ENCODE peak calls at places on chromosomes 11 and 22, in nine cellular contexts. N, M, G, X, K, J, Q, O and T are unnamed samples.

GRCh38 chr11:120513436-120514315 is 2.1 kb downstream of the GRIK4 start:
- DNase-seq in N (no peak), M (peak; percentile 61), G (no peak), X (no peak), K (no peak), J (no peak), Q (no peak), O (no peak), T (no peak)

GRCh38 chr11:45045692-45046471 is 95.2 kb upstream of the TP53I11 start:
- DNase-seq in N (peak; percentile 83), M (peak; percentile 86), G (no peak), X (peak; percentile 45), K (peak; percentile 65), J (peak; percentile 69), Q (no peak), O (no peak), T (peak; percentile 39)

GRCh38 chr11:44978961-44979331 is 28.3 kb upstream of the TP53I11 start:
- DNase-seq in N (peak; percentile 97), M (peak; percentile 59), G (no peak), X (no peak), K (no peak), J (peak; percentile 63), Q (no peak), O (no peak), T (no peak)

GRCh38 chr11:18394928-18395734 is 768 bp downstream of the LDHA start:
- DNase-seq in N (no peak), M (peak; percentile 78), G (no peak), X (no peak), K (peak; percentile 32), J (peak; percentile 17), Q (no peak), O (no peak), T (peak; percentile 7)

GRCh38 chr11:12554122-12554521 is 120.1 kb upstream of the TEAD1 start:
- DNase-seq in N (no peak), M (no peak), G (no peak), X (no peak), K (no peak), J (no peak), Q (no peak), O (no peak), T (no peak)

GRCh38 chr11:118924591-118925585 is 838 bp downstream of the BCL9L start:
- DNase-seq in N (peak; percentile 54), M (peak; percentile 92), G (peak; percentile 50), X (peak; percentile 56), K (peak; percentile 72), J (no peak), Q (no peak), O (peak; percentile 63), T (no peak)

GRCh38 chr11:33089776-33090175 is 50.4 kb downstream of the TCP11L1 start:
- DNase-seq in N (peak; percentile 56), M (no peak), G (no peak), X (no peak), K (no peak), J (no peak), Q (no peak), O (no peak), T (peak; percentile 7)

GRCh38 chr11:33531743-33532181 is 168.9 kb downstream of the C11orf91 start:
- DNase-seq in N (no peak), M (no peak), G (no peak), X (no peak), K (no peak), J (no peak), Q (no peak), O (no peak), T (peak; percentile 70)

GRCh38 chr11:64234840-64235379 is 526 bp downstream of the VEGFB start:
- DNase-seq in N (peak; percentile 59), M (peak; percentile 93), G (peak; percentile 56), X (peak; percentile 69), K (peak; percentile 64), J (no peak), Q (no peak), O (peak; percentile 68), T (no peak)

GRCh38 chr11:100980156-100980555 is 149.5 kb downstream of the PGR start:
- DNase-seq in N (peak; percentile 56), M (no peak), G (no peak), X (no peak), K (peak; percentile 34), J (peak; percentile 1), Q (no peak), O (no peak), T (no peak)

GRCh38 chr11:63767415-63768231 is 952 bp downstream of the ZFTA start:
- DNase-seq in N (peak; percentile 77), M (no peak), G (peak; percentile 34), X (peak; percentile 41), K (peak; percentile 88), J (peak; percentile 66), Q (peak; percentile 50), O (peak; percentile 44), T (peak; percentile 53)

GRCh38 chr11:70158201-70158600 is 44.9 kb upstream of the FADD start:
- DNase-seq in N (peak; percentile 30), M (no peak), G (no peak), X (no peak), K (no peak), J (peak; percentile 35), Q (no peak), O (no peak), T (peak; percentile 6)

GRCh38 chr11:76348348-76348747 is 32.6 kb downstream of the THAP12 start:
- DNase-seq in N (no peak), M (no peak), G (no peak), X (no peak), K (no peak), J (no peak), Q (no peak), O (no peak), T (no peak)

GRCh38 chr11:122862091-122862490 is 20.5 kb upstream of the JHY start:
- DNase-seq in N (no peak), M (no peak), G (no peak), X (no peak), K (no peak), J (no peak), Q (no peak), O (no peak), T (no peak)

GRCh38 chr11:20162824-20163777 is 2.8 kb upstream of the DBX1 start:
- DNase-seq in N (no peak), M (no peak), G (no peak), X (no peak), K (no peak), J (no peak), Q (no peak), O (no peak), T (peak; percentile 12)

GRCh38 chr11:1852885-1853284 is at the start of gene LSP1:
- DNase-seq in N (no peak), M (peak; percentile 95), G (peak; percentile 88), X (peak; percentile 25), K (no peak), J (no peak), Q (no peak), O (peak; percentile 87), T (no peak)

GRCh38 chr11:67056640-67057409 is at the start of gene RHOD:
- DNase-seq in N (peak; percentile 68), M (peak; percentile 87), G (peak; percentile 29), X (peak; percentile 61), K (no peak), J (no peak), Q (no peak), O (peak; percentile 18), T (no peak)

GRCh38 chr11:73921180-73921579 is 29.6 kb upstream of the DNAJB13 start:
- DNase-seq in N (no peak), M (no peak), G (no peak), X (no peak), K (no peak), J (no peak), Q (no peak), O (no peak), T (no peak)

GRCh38 chr11:116556483-116556882 is 216.3 kb downstream of the BUD13 start:
- DNase-seq in N (no peak), M (no peak), G (no peak), X (no peak), K (no peak), J (no peak), Q (no peak), O (no peak), T (no peak)

GRCh38 chr22:37981282-37982011 is 2.9 kb downstream of the SOX10 start:
- DNase-seq in N (no peak), M (no peak), G (no peak), X (no peak), K (no peak), J (no peak), Q (no peak), O (no peak), T (no peak)
- H3K4me3 ChIP-seq in N (no peak overlapping the region), M (no peak overlapping the region), G (no peak overlapping the region), X (no peak overlapping the region), K (no peak overlapping the region), J (no peak overlapping the region), Q (no peak overlapping the region), O (no peak overlapping the region), T (no peak overlapping the region)

GRCh38 chr11:121743285-121743684 is 290.5 kb upstream of the SORL1-AS1 start:
- DNase-seq in N (peak; percentile 45), M (no peak), G (no peak), X (no peak), K (no peak), J (no peak), Q (no peak), O (no peak), T (no peak)
- H3K27ac ChIP-seq in N (no peak overlapping the region), M (no peak overlapping the region), G (no peak overlapping the region), X (no peak overlapping the region), K (no peak overlapping the region), J (no peak overlapping the region), Q (peak overlapping the region; percentile 96), O (no peak overlapping the region), T (no peak overlapping the region)

GRCh38 chr11:13963169-13963948 is 836 bp downstream of the SPON1 start:
- DNase-seq in N (no peak), M (peak; percentile 82), G (peak; percentile 51), X (peak; percentile 31), K (no peak), J (no peak), Q (no peak), O (peak; percentile 28), T (no peak)
- H3K4me3 ChIP-seq in N (no peak overlapping the region), M (peak overlapping the region; percentile 16), G (peak overlapping the region; percentile 47), X (peak overlapping the region; percentile 49), K (no peak overlapping the region), J (no peak overlapping the region), Q (peak overlapping the region; percentile 74), O (peak overlapping the region; percentile 26), T (no peak overlapping the region)

GRCh38 chr11:36498721-36499120 is 11.4 kb downstream of the TRAF6 start:
- DNase-seq in N (no peak), M (no peak), G (no peak), X (no peak), K (no peak), J (no peak), Q (no peak), O (no peak), T (no peak)

GRCh38 chr11:36500315-36500721 is 9.8 kb downstream of the TRAF6 start:
- DNase-seq in N (peak; percentile 83), M (no peak), G (no peak), X (no peak), K (peak; percentile 96), J (peak; percentile 10), Q (peak; percentile 21), O (no peak), T (peak; percentile 94)

GRCh38 chr11:36493332-36493731 is 16.7 kb downstream of the TRAF6 start:
- DNase-seq in N (no peak), M (no peak), G (no peak), X (no peak), K (no peak), J (no peak), Q (no peak), O (no peak), T (no peak)

GRCh38 chr11:36501236-36501635 is 8.8 kb downstream of the TRAF6 start:
- DNase-seq in N (no peak), M (no peak), G (no peak), X (no peak), K (peak; percentile 44), J (no peak), Q (no peak), O (no peak), T (no peak)

GRCh38 chr11:36499325-36499724 is 10.7 kb downstream of the TRAF6 start:
- DNase-seq in N (no peak), M (no peak), G (no peak), X (no peak), K (no peak), J (no peak), Q (no peak), O (no peak), T (no peak)
- H3K27ac ChIP-seq in N (no peak overlapping the region), M (no peak overlapping the region), G (no peak overlapping the region), X (no peak overlapping the region), K (no peak overlapping the region), J (no peak overlapping the region), Q (no peak overlapping the region), O (no peak overlapping the region), T (no peak overlapping the region)